ENCODE peak calls at places on chromosomes 4 and X, in four cellular contexts. One of them, this sample, is unnamed.

GRCh38 chr4:110184791-110185155 is 13.6 kb downstream of the ELOVL6 start:
- DNase-seq in WTC11: no peak
- DNase-seq in HepG2: no peak
- DNase-seq in K562: no peak
- DNase-seq in this sample: no peak

GRCh38 chr4:159446266-159446976 is 343.5 kb downstream of the RAPGEF2 start:
- DNase-seq in WTC11: peak; percentile 30
- DNase-seq in HepG2: peak; percentile 72
- DNase-seq in K562: peak; percentile 69
- DNase-seq in this sample: peak; percentile 69

GRCh38 chr4:35525192-35525978 is 718.9 kb downstream of the ARAP2 start:
- DNase-seq in WTC11: peak; percentile 36
- DNase-seq in HepG2: no peak
- DNase-seq in K562: no peak
- DNase-seq in this sample: no peak

GRCh38 chrX:3384330-3384729 is 37.9 kb upstream of the MXRA5 start:
- DNase-seq in WTC11: no peak
- DNase-seq in K562: no peak
- DNase-seq in HepG2: no peak
- DNase-seq in this sample: no peak

GRCh38 chr4:71609159-71609558 is 174.7 kb downstream of the GC start:
- DNase-seq in HepG2: no peak
- DNase-seq in WTC11: no peak
- DNase-seq in K562: no peak
- DNase-seq in this sample: no peak

GRCh38 chr4:82811838-82812672 is 13.5 kb upstream of the SCD5 start:
- DNase-seq in HepG2: no peak
- DNase-seq in K562: no peak
- DNase-seq in WTC11: no peak
- DNase-seq in this sample: peak; percentile 61

GRCh38 chr4:103092245-103092644 is 7.4 kb downstream of the BDH2 start:
- DNase-seq in WTC11: no peak
- DNase-seq in HepG2: no peak
- DNase-seq in K562: no peak
- DNase-seq in this sample: no peak

GRCh38 chr4:144685916-144686315 is 40.0 kb downstream of the HHIP start:
- DNase-seq in K562: no peak
- DNase-seq in HepG2: no peak
- DNase-seq in WTC11: no peak
- DNase-seq in this sample: no peak

GRCh38 chrX:54452920-54453319 is 12.7 kb downstream of the TSR2 start:
- DNase-seq in K562: peak; percentile 23
- DNase-seq in WTC11: peak; percentile 42
- DNase-seq in HepG2: peak; percentile 27
- DNase-seq in this sample: peak; percentile 58

GRCh38 chr4:74884282-74884681 is 48.6 kb upstream of the PARM1 start:
- DNase-seq in WTC11: no peak
- DNase-seq in K562: no peak
- DNase-seq in HepG2: peak; percentile 11
- DNase-seq in this sample: peak; percentile 55

GRCh38 chr4:166460769-166461550 is 587.9 kb downstream of the TLL1 start:
- DNase-seq in WTC11: no peak
- DNase-seq in K562: no peak
- DNase-seq in HepG2: no peak
- DNase-seq in this sample: no peak

GRCh38 chr4:8922481-8922880 is 50.8 kb upstream of the HMX1 start:
- DNase-seq in WTC11: no peak
- DNase-seq in HepG2: no peak
- DNase-seq in K562: no peak
- DNase-seq in this sample: no peak

GRCh38 chr4:1192091-1192492 is 19.7 kb upstream of the SPON2 start:
- DNase-seq in WTC11: no peak
- DNase-seq in K562: peak; percentile 46
- DNase-seq in HepG2: no peak
- DNase-seq in this sample: no peak

GRCh38 chr4:147777456-147778091 is 45.7 kb downstream of the ARHGAP10 start:
- DNase-seq in WTC11: no peak
- DNase-seq in K562: no peak
- DNase-seq in HepG2: no peak
- DNase-seq in this sample: no peak

GRCh38 chr4:89196745-89197144 is 85.4 kb downstream of the TIGD2 start:
- DNase-seq in HepG2: peak; percentile 36
- DNase-seq in WTC11: no peak
- DNase-seq in K562: no peak
- DNase-seq in this sample: no peak

GRCh38 chrX:31213941-31214340 is 142.1 kb upstream of the FTHL17 start:
- DNase-seq in HepG2: no peak
- DNase-seq in K562: peak; percentile 8
- DNase-seq in WTC11: peak; percentile 14
- DNase-seq in this sample: peak; percentile 25

GRCh38 chrX:100090931-100091330 is 319.1 kb downstream of the PCDH19 start:
- DNase-seq in WTC11: no peak
- DNase-seq in HepG2: no peak
- DNase-seq in K562: no peak
- DNase-seq in this sample: no peak

GRCh38 chrX:18617351-18617750 is 54.6 kb downstream of the RS1 start:
- DNase-seq in WTC11: no peak
- DNase-seq in HepG2: peak; percentile 82
- DNase-seq in K562: no peak
- DNase-seq in this sample: no peak

GRCh38 chr4:73901031-73901430 is 31.8 kb downstream of the CXCL1 start:
- DNase-seq in HepG2: no peak
- DNase-seq in K562: peak; percentile 35
- DNase-seq in WTC11: no peak
- DNase-seq in this sample: no peak

GRCh38 chrX:16610121-16610565 is 39.8 kb upstream of the S100G start:
- DNase-seq in HepG2: no peak
- DNase-seq in WTC11: no peak
- DNase-seq in K562: no peak
- DNase-seq in this sample: no peak

GRCh38 chrX:51281758-51282318 is 50.8 kb upstream of the NUDT10 start:
- DNase-seq in K562: no peak
- DNase-seq in WTC11: no peak
- DNase-seq in HepG2: no peak
- DNase-seq in this sample: no peak

GRCh38 chr4:113673450-113673849 is 88.1 kb downstream of the CAMK2D start:
- DNase-seq in WTC11: no peak
- DNase-seq in HepG2: no peak
- DNase-seq in K562: no peak
- DNase-seq in this sample: no peak

GRCh38 chrX:142084611-142085010 is 120.5 kb downstream of the MAGEC2 start:
- DNase-seq in HepG2: no peak
- DNase-seq in WTC11: no peak
- DNase-seq in K562: no peak
- DNase-seq in this sample: no peak

GRCh38 chr4:15337258-15337657 is 90.6 kb upstream of the C1QTNF7 start:
- DNase-seq in K562: no peak
- DNase-seq in HepG2: no peak
- DNase-seq in WTC11: no peak
- DNase-seq in this sample: no peak

GRCh38 chrX:13688772-13689518 is at the start of gene RAB9A:
- DNase-seq in WTC11: peak; percentile 84
- DNase-seq in K562: peak; percentile 87
- DNase-seq in HepG2: peak; percentile 33
- DNase-seq in this sample: peak; percentile 92

GRCh38 chrX:29257516-29257915 is 670.3 kb downstream of the IL1RAPL1 start:
- DNase-seq in WTC11: no peak
- DNase-seq in HepG2: no peak
- DNase-seq in K562: no peak
- DNase-seq in this sample: no peak

GRCh38 chr4:184689681-184690080 is 40.1 kb downstream of the PRIMPOL start:
- DNase-seq in WTC11: no peak
- DNase-seq in HepG2: no peak
- DNase-seq in K562: no peak
- DNase-seq in this sample: no peak

GRCh38 chr4:21947768-21948346 is 715 bp downstream of the KCNIP4 start:
- DNase-seq in WTC11: no peak
- DNase-seq in K562: no peak
- DNase-seq in HepG2: no peak
- DNase-seq in this sample: no peak

GRCh38 chr4:93828332-93828829 is at the start of gene ATOH1:
- DNase-seq in HepG2: no peak
- DNase-seq in WTC11: peak; percentile 89
- DNase-seq in K562: no peak
- DNase-seq in this sample: peak; percentile 68

GRCh38 chrX:39900788-39901170 is 197.0 kb downstream of the BCOR start:
- DNase-seq in HepG2: no peak
- DNase-seq in WTC11: no peak
- DNase-seq in K562: no peak
- DNase-seq in this sample: peak; percentile 31

GRCh38 chr4:151563194-151563593 is 154.2 kb downstream of the FHIP1A start:
- DNase-seq in HepG2: no peak
- DNase-seq in K562: no peak
- DNase-seq in WTC11: no peak
- DNase-seq in this sample: no peak

GRCh38 chr4:73662709-73663546 is 42.7 kb upstream of the RASSF6 start:
- DNase-seq in HepG2: no peak
- DNase-seq in K562: peak; percentile 58
- DNase-seq in WTC11: no peak
- DNase-seq in this sample: peak; percentile 53

GRCh38 chrX:49209434-49210251 is 9.7 kb upstream of the SYP start:
- DNase-seq in HepG2: no peak
- DNase-seq in K562: peak; percentile 37
- DNase-seq in WTC11: peak; percentile 34
- DNase-seq in this sample: no peak

GRCh38 chrX:91434351-91435168 is at the start of gene PABPC5:
- DNase-seq in K562: no peak
- DNase-seq in WTC11: peak; percentile 80
- DNase-seq in HepG2: no peak
- DNase-seq in this sample: no peak

GRCh38 chr4:45324381-45325111 is 598.2 kb upstream of the GNPDA2 start:
- DNase-seq in HepG2: no peak
- DNase-seq in WTC11: no peak
- DNase-seq in K562: no peak
- DNase-seq in this sample: no peak

GRCh38 chr4:113758361-113758760 is 3.2 kb downstream of the CAMK2D start:
- DNase-seq in K562: no peak
- DNase-seq in WTC11: no peak
- DNase-seq in HepG2: no peak
- DNase-seq in this sample: no peak

GRCh38 chr4:149311076-149311475 is 504.6 kb downstream of the IQCM start:
- DNase-seq in WTC11: no peak
- DNase-seq in K562: no peak
- DNase-seq in HepG2: no peak
- DNase-seq in this sample: no peak
- TF ChIP-seq ELF4 in WTC11: no peak
- TF ChIP-seq ELF4 in K562: no peak
- TF ChIP-seq ELF4 in HepG2: no peak
- TF ChIP-seq ELF4 in this sample: no peak

GRCh38 chrX:14934423-14934822 is 61.2 kb downstream of the MOSPD2 start:
- DNase-seq in HepG2: no peak
- DNase-seq in WTC11: no peak
- DNase-seq in K562: no peak
- DNase-seq in this sample: no peak
- TF ChIP-seq ELF4 in HepG2: no peak
- TF ChIP-seq ELF4 in WTC11: no peak
- TF ChIP-seq ELF4 in K562: no peak
- TF ChIP-seq ELF4 in this sample: no peak

GRCh38 chr4:173991321-173991720 is 292.1 kb downstream of the FBXO8 start:
- DNase-seq in HepG2: no peak
- DNase-seq in K562: no peak
- DNase-seq in WTC11: no peak
- DNase-seq in this sample: no peak

GRCh38 chr4:173991814-173992213 is 291.7 kb downstream of the FBXO8 start:
- DNase-seq in WTC11: no peak
- DNase-seq in K562: no peak
- DNase-seq in HepG2: no peak
- DNase-seq in this sample: no peak

GRCh38 chr4:173990126-173990878 is 293.2 kb downstream of the FBXO8 start:
- DNase-seq in HepG2: peak; percentile 15
- DNase-seq in WTC11: no peak
- DNase-seq in K562: peak; percentile 41
- DNase-seq in this sample: peak; percentile 34

GRCh38 chr4:173990879-173991231 is 292.6 kb downstream of the FBXO8 start:
- DNase-seq in WTC11: no peak
- DNase-seq in HepG2: no peak
- DNase-seq in K562: peak; percentile 39
- DNase-seq in this sample: no peak
- TF ChIP-seq ELF4 in WTC11: no peak
- TF ChIP-seq ELF4 in HepG2: no peak
- TF ChIP-seq ELF4 in K562: no peak
- TF ChIP-seq ELF4 in this sample: no peak

GRCh38 chr4:69708211-69708610 is 52.2 kb downstream of the SULT1B1 start:
- DNase-seq in WTC11: no peak
- DNase-seq in HepG2: no peak
- DNase-seq in K562: no peak
- DNase-seq in this sample: no peak
- TF ChIP-seq ELF4 in WTC11: no peak
- TF ChIP-seq ELF4 in HepG2: no peak
- TF ChIP-seq ELF4 in K562: no peak
- TF ChIP-seq ELF4 in this sample: no peak